ENCODE peak calls at places on chromosome 15, in ten cellular contexts. Y is uterus; Q is NCI-H1694 treated with DMSO at 0.1 percent for 48 hours; E is T-helper 17 cell; W is stimulated activated effector memory CD8-positive, alpha-beta T cell treated with anti-CD3 and anti-CD28 coated beads, Interleukin-12 subunit alpha, Interleukin-12 subunit beta, amount 100 ng/mL, for 72 hours; I is NCI-H2029 treated with DMSO at 0.1 percent for 48 hours; N is T-helper 2 cell treated with Interferon-gamma antibody and Interleukin-4, amounts not matched to agents 5 μg/mL and 100 μg/mL, for 36 hours; M is heart right ventricle; P is activated CD4-positive, alpha-beta T cell treated with anti-CD3 and anti-CD28 coated beads, Interleukin-2, amount 10 ng/mL, durations not matched to agents 7 days and 5 days; C is COR-L47. D is an unnamed sample.

GRCh38 chr15:34691024-34691423 is 63.8 kb downstream of the GJD2 start:
- DNase-seq in Q (no peak), Y (no peak), I (no peak), N (no peak), E (no peak), C (no peak), M (no peak), P (no peak), W (no peak), D (no peak)

GRCh38 chr15:99401971-99402732 is 150.9 kb downstream of the LRRC28 start:
- DNase-seq in E (no peak), W (no peak), Y (no peak), M (no peak), N (no peak), P (no peak), Q (no peak), I (no peak), C (no peak), D (no peak)

GRCh38 chr15:78076231-78077052 is 1.1 kb downstream of the TBC1D2B start:
- DNase-seq in N (no peak), M (no peak), I (no peak), Q (no peak), C (no peak), E (no peak), P (no peak), Y (no peak), W (no peak), D (peak)

GRCh38 chr15:39672666-39673065 is 91.8 kb downstream of the THBS1 start:
- DNase-seq in M (no peak), P (no peak), I (no peak), C (no peak), Q (no peak), N (no peak), W (no peak), E (no peak), Y (no peak), D (no peak)

GRCh38 chr15:53693729-53694533 is 65.5 kb downstream of the WDR72 start:
- DNase-seq in Y (peak), M (peak), N (no peak), P (no peak), I (peak), W (no peak), C (peak), Q (no peak), E (no peak), D (peak)

GRCh38 chr15:79656151-79656797 is 224.1 kb downstream of the MINAR1 start:
- DNase-seq in C (no peak), E (no peak), N (no peak), Y (no peak), Q (peak), P (no peak), W (no peak), I (no peak), M (no peak), D (no peak)

GRCh38 chr15:62389887-62390792 is 225.1 kb upstream of the C2CD4B start:
- DNase-seq in I (no peak), C (peak), N (peak), P (peak), E (peak), Q (peak), M (peak), W (peak), Y (peak), D (peak)

GRCh38 chr15:78056714-78057269 is 20.7 kb downstream of the TBC1D2B start:
- DNase-seq in E (no peak), W (no peak), Y (no peak), Q (peak), P (no peak), C (no peak), I (no peak), N (no peak), M (peak), D (no peak)

GRCh38 chr15:58269455-58270414 is 131.6 kb downstream of the AQP9 start:
- DNase-seq in E (no peak), N (no peak), W (no peak), I (peak), C (peak), P (peak), M (peak), Q (peak), Y (no peak), D (no peak)

GRCh38 chr15:72507402-72507801 is 33.3 kb downstream of the ARIH1 start:
- DNase-seq in I (no peak), E (no peak), P (no peak), Y (no peak), N (no peak), M (no peak), Q (no peak), W (no peak), C (no peak), D (no peak)

GRCh38 chr15:69854521-69855171 is 243.1 kb downstream of the TLE3 start:
- DNase-seq in M (no peak), E (no peak), I (no peak), N (no peak), Q (no peak), Y (no peak), P (no peak), W (no peak), C (no peak), D (no peak)

GRCh38 chr15:29937956-29938355 is 115.7 kb upstream of the TJP1 start:
- DNase-seq in C (no peak), I (no peak), P (no peak), Q (no peak), N (no peak), W (no peak), Y (no peak), E (no peak), M (no peak), D (no peak)

GRCh38 chr15:86691091-86691490 is 611.4 kb downstream of the AGBL1 start:
- DNase-seq in I (no peak), N (no peak), C (no peak), Q (peak), Y (no peak), P (no peak), W (no peak), M (no peak), E (no peak), D (no peak)

GRCh38 chr15:38614621-38615020 is 50.0 kb upstream of the RASGRP1 start:
- DNase-seq in M (no peak), N (no peak), P (no peak), W (no peak), Y (no peak), Q (no peak), E (no peak), C (no peak), I (no peak), D (no peak)

GRCh38 chr15:22989576-22990477 is 9.7 kb upstream of the CYFIP1 start:
- DNase-seq in E (no peak), M (no peak), I (no peak), P (no peak), Y (no peak), N (no peak), C (no peak), W (no peak), Q (no peak), D (peak)

GRCh38 chr15:52113246-52113645 is 671 bp upstream of the BCL2L10 start:
- DNase-seq in C (no peak), N (no peak), E (no peak), W (no peak), M (no peak), P (no peak), Q (no peak), I (no peak), Y (no peak), D (no peak)

GRCh38 chr15:74733269-74733668 is 7.9 kb upstream of the CYP1A1 start:
- DNase-seq in P (no peak), E (no peak), C (no peak), Y (no peak), Q (no peak), M (no peak), W (no peak), I (no peak), N (no peak), D (peak)

GRCh38 chr15:51982013-51982769 is 10.6 kb upstream of the LEO1 start:
- DNase-seq in W (peak), C (peak), N (peak), Y (no peak), P (peak), I (peak), E (no peak), Q (peak), M (peak), D (no peak)

GRCh38 chr15:62972814-62973213 is 69.7 kb upstream of the TPM1 start:
- DNase-seq in I (no peak), Y (no peak), C (no peak), N (no peak), Q (no peak), M (no peak), P (no peak), W (no peak), E (no peak), D (no peak)

GRCh38 chr15:52709172-52709979 is 30.2 kb upstream of the ATOSA start:
- DNase-seq in I (no peak), W (no peak), E (no peak), C (no peak), Y (no peak), N (no peak), M (no peak), P (no peak), Q (no peak), D (no peak)

GRCh38 chr15:40969363-40969762 is 16.1 kb downstream of the CHAC1 start:
- DNase-seq in Q (no peak), C (no peak), M (no peak), Y (no peak), E (no peak), W (no peak), N (no peak), I (no peak), P (no peak), D (peak)

GRCh38 chr15:100717596-100717995 is 115.2 kb downstream of the ASB7 start:
- DNase-seq in C (no peak), E (no peak), P (no peak), W (no peak), M (no peak), Q (no peak), I (no peak), Y (no peak), N (no peak), D (peak)

GRCh38 chr15:79290642-79291275 is 8.2 kb downstream of the ANKRD34C start:
- DNase-seq in C (no peak), W (no peak), M (no peak), I (no peak), P (no peak), E (no peak), Q (no peak), Y (no peak), N (no peak), D (no peak)

D was measured in sigmoid colon.